ENCODE peak calls at places on chromosomes 3 and 15, in seven cellular contexts. X, J, W, Q, M, U and O are unnamed samples. For H3K4me1, the result is how much of the 10 kb centered on the place peaks cover.

GRCh38 chr15:80992436-80992835 is 2.8 kb upstream of the MESD start:
- DNase-seq in Q (no peak), J (no peak), W (no peak), X (no peak), M (no peak), U (no peak), O (no peak)

GRCh38 chr3:108430540-108430939 is 79.9 kb downstream of the MYH15 start:
- DNase-seq in U (no peak), X (no peak), Q (no peak), J (no peak), M (no peak), W (no peak), O (no peak)

GRCh38 chr15:70376031-70376928 is 278.6 kb upstream of the TLE3 start:
- DNase-seq in X (no peak), M (no peak), U (peak), J (no peak), W (no peak), Q (no peak), O (no peak)

GRCh38 chr15:101641894-101642293 is 10.3 kb downstream of the TM2D3 start:
- DNase-seq in M (no peak), J (no peak), W (no peak), U (no peak), X (no peak), Q (peak), O (no peak)

GRCh38 chr3:61333562-61333961 is 82.3 kb upstream of the FHIT start:
- DNase-seq in W (no peak), J (no peak), U (no peak), M (no peak), Q (no peak), X (no peak), O (no peak)

GRCh38 chr15:85941186-85941855 is 138.3 kb upstream of the AGBL1 start:
- DNase-seq in X (no peak), W (no peak), Q (no peak), J (no peak), M (no peak), U (no peak), O (no peak)

GRCh38 chr3:52570076-52570475 is 33.7 kb downstream of the UQCC5 start:
- DNase-seq in X (no peak), J (no peak), W (no peak), Q (no peak), M (no peak), U (no peak), O (no peak)

GRCh38 chr3:124347418-124347817 is 355.5 kb upstream of the ROPN1 start:
- DNase-seq in J (no peak), M (no peak), X (no peak), U (peak), W (no peak), Q (no peak), O (no peak)

GRCh38 chr3:53677406-53677805 is 168.8 kb downstream of the CHDH start:
- DNase-seq in W (no peak), M (no peak), X (no peak), Q (no peak), U (peak), J (no peak), O (no peak)

GRCh38 chr3:12454076-12454807 is 30.0 kb upstream of the TSEN2 start:
- DNase-seq in J (no peak), W (no peak), U (no peak), Q (no peak), X (no peak), M (peak), O (no peak)

GRCh38 chr3:177169936-177170722 is 27.2 kb downstream of the TBL1XR1 start:
- DNase-seq in Q (no peak), M (no peak), W (no peak), X (no peak), J (no peak), U (no peak), O (no peak)

GRCh38 chr3:76646921-76647562 is 392.9 kb upstream of the ROBO2 start:
- DNase-seq in U (no peak), J (no peak), Q (no peak), X (no peak), W (no peak), M (no peak), O (no peak)

GRCh38 chr15:38972831-38973230 is 408.2 kb upstream of the RASGRP1 start:
- DNase-seq in J (no peak), Q (no peak), X (no peak), U (no peak), W (no peak), M (no peak), O (no peak)

GRCh38 chr3:180870008-180870733 is 42.3 kb upstream of the FXR1 start:
- DNase-seq in U (no peak), Q (no peak), X (peak), W (peak), J (no peak), M (peak), O (no peak)

GRCh38 chr15:84598250-84598649 is 2.6 kb upstream of the ZSCAN2 start:
- DNase-seq in J (no peak), U (no peak), Q (no peak), M (no peak), W (no peak), X (no peak), O (no peak)

GRCh38 chr3:188780188-188781147 is 391.3 kb upstream of the TPRG1 start:
- DNase-seq in M (no peak), U (no peak), X (peak), J (no peak), Q (no peak), W (no peak), O (no peak)

GRCh38 chr3:181695661-181696491 is 15.8 kb upstream of the SOX2 start:
- DNase-seq in X (no peak), J (no peak), W (peak), U (no peak), M (no peak), Q (no peak), O (peak)

GRCh38 chr3:13023251-13024055 is 49.8 kb downstream of the IQSEC1 start:
- DNase-seq in X (peak), M (no peak), U (no peak), Q (no peak), J (no peak), W (no peak), O (no peak)

GRCh38 chr3:66320390-66320789 is 99.6 kb downstream of the SLC25A26 start:
- DNase-seq in M (no peak), X (no peak), U (no peak), J (no peak), W (no peak), Q (no peak), O (no peak)

GRCh38 chr3:51794202-51794601 is 15.2 kb upstream of the IQCF6 start:
- DNase-seq in Q (no peak), X (no peak), J (no peak), M (no peak), W (no peak), U (no peak), O (no peak)

GRCh38 chr15:80660114-80660513 is 35.0 kb upstream of the ABHD17C start:
- DNase-seq in W (peak), M (no peak), X (no peak), Q (no peak), U (no peak), J (no peak), O (no peak)

GRCh38 chr3:157075693-157076420 is 84.1 kb downstream of the CCNL1 start:
- DNase-seq in Q (no peak), X (no peak), U (peak), M (no peak), W (no peak), J (no peak), O (no peak)

GRCh38 chr15:69810441-69811071 is 287.2 kb downstream of the TLE3 start:
- DNase-seq in J (no peak), Q (no peak), W (no peak), X (no peak), U (no peak), M (no peak), O (no peak)

GRCh38 chr3:15107075-15107947 is 8.4 kb upstream of the RBSN start:
- DNase-seq in J (no peak), X (no peak), W (no peak), M (no peak), Q (no peak), U (no peak), O (no peak)

GRCh38 chr3:149751551-149751950 is 738 bp downstream of the COMMD2 start:
- DNase-seq in X (no peak), J (no peak), M (no peak), U (no peak), W (no peak), Q (no peak), O (no peak)
- H3K27ac ChIP-seq in X (peak), J (peak), M (peak), U (peak), W (peak), Q (no peak), O (peak)

GRCh38 chr15:98872777-98873176 is 134.8 kb downstream of the PGPEP1L start:
- DNase-seq in M (no peak), U (no peak), Q (no peak), W (no peak), X (no peak), J (no peak), O (no peak)
- H3K4me1 ChIP-seq in M (under half), U (half or more), Q (under half), W (under half), X (half or more), J (half or more), O (half or more)

GRCh38 chr3:192915306-192915705 is 2.4 kb downstream of the MB21D2 start:
- DNase-seq in X (no peak), Q (no peak), U (no peak), J (no peak), M (no peak), W (no peak), O (no peak)
- TF ChIP-seq CTCF in X (peak), Q (peak), U (no peak), J (peak), M (no peak), W (no peak), O (no peak)

GRCh38 chr3:5733995-5734394 is 546.5 kb downstream of the EDEM1 start:
- DNase-seq in M (no peak), Q (no peak), U (no peak), J (no peak), X (no peak), W (no peak), O (no peak)

GRCh38 chr3:5729852-5730251 is 542.3 kb downstream of the EDEM1 start:
- DNase-seq in U (no peak), M (no peak), J (no peak), X (no peak), Q (no peak), W (no peak), O (no peak)

GRCh38 chr3:5728085-5728484 is 540.6 kb downstream of the EDEM1 start:
- DNase-seq in W (no peak), J (no peak), X (no peak), U (no peak), Q (no peak), M (no peak), O (no peak)

GRCh38 chr3:5731100-5731499 is 543.6 kb downstream of the EDEM1 start:
- DNase-seq in M (no peak), J (no peak), W (no peak), X (no peak), U (no peak), Q (no peak), O (no peak)

DNA sequence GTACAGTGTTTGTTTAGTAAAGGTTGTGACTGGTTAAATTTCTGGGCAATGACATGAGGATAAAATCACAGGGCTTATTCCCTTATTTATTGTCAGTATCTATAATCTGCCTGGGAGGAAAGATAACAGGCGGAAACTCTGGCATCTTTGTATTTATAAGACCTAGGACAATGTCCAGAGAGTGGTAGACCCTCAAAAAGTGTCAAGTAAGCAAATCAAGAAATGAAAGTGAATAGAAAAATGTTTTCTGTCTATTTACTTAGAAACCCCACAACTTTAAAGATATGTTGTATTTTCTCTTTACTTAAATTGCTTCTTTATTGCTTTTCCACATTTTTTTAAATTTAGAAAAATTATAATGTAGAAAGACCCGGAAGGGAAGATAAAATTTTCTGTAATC is 544.6 kb downstream of the EDEM1 start:
- DNase-seq in Q (no peak), W (no peak), J (no peak), M (no peak), X (no peak), U (no peak), O (no peak)
- H3K27ac ChIP-seq in Q (no peak), W (no peak), J (no peak), M (no peak), X (no peak), U (no peak), O (no peak)